ENCODE peak calls at places on chromosomes 1 and 21, in four cellular contexts. S is amniotic stem cell, Y is bronchial epithelial cell, Q is hepatic stellate cell. G is an unnamed sample.

GRCh38 chr1:18091660-18092446 is 15.7 kb upstream of the IGSF21 start:
- DNase-seq in S (no peak), Y (peak), Q (peak), G (no peak)

GRCh38 chr1:1089731-1090423 is 15.8 kb upstream of the RNF223 start:
- DNase-seq in S (no peak), Y (no peak), Q (no peak), G (no peak)

GRCh38 chr1:24600551-24600950 is 42.6 kb upstream of the SRRM1 start:
- DNase-seq in S (no peak), Y (no peak), Q (no peak), G (no peak)

GRCh38 chr1:193019442-193020026 is 39.6 kb downstream of the UCHL5 start:
- DNase-seq in S (peak), Y (peak), Q (peak), G (no peak)

GRCh38 chr1:43447891-43448708 is 5.6 kb downstream of the HYI start:
- DNase-seq in S (no peak), Y (no peak), Q (no peak), G (no peak)

GRCh38 chr1:151985270-151985669 is 8.4 kb downstream of the S100A10 start:
- DNase-seq in S (no peak), Y (no peak), Q (no peak), G (no peak)

GRCh38 chr1:32894681-32895080 is 6.5 kb downstream of the TMEM54 start:
- DNase-seq in S (no peak), Y (no peak), Q (no peak), G (no peak)

GRCh38 chr1:198663996-198664789 is 25.4 kb downstream of the PTPRC start:
- DNase-seq in S (no peak), Y (no peak), Q (no peak), G (no peak)

GRCh38 chr1:106793686-106794085 is 262.8 kb upstream of the PRMT6 start:
- DNase-seq in S (no peak), Y (no peak), Q (no peak), G (no peak)

GRCh38 chr21:44870748-44871495 is 2.6 kb downstream of the PTTG1IP start:
- DNase-seq in S (no peak), Y (peak), Q (no peak), G (no peak)

GRCh38 chr1:46340404-46341221 is at the start of gene NSUN4:
- DNase-seq in S (peak), Y (peak), Q (peak), G (peak)

GRCh38 chr1:64917328-64917861 is 49.0 kb downstream of the JAK1 start:
- DNase-seq in S (peak), Y (peak), Q (peak), G (no peak)

GRCh38 chr1:154501423-154502065 is 475 bp upstream of the TDRD10 start:
- DNase-seq in S (no peak), Y (no peak), Q (no peak), G (no peak)

GRCh38 chr1:200776949-200777348 is 38.3 kb downstream of the CAMSAP2 start:
- DNase-seq in S (no peak), Y (no peak), Q (no peak), G (no peak)

GRCh38 chr1:21823206-21823979 is 11.3 kb downstream of the LDLRAD2 start:
- DNase-seq in S (no peak), Y (no peak), Q (no peak), G (no peak)

GRCh38 chr1:25710583-25711347 is 89.2 kb upstream of the SELENON start:
- DNase-seq in S (no peak), Y (no peak), Q (no peak), G (no peak)

GRCh38 chr1:59703226-59703917 is 111.4 kb upstream of the HOOK1 start:
- DNase-seq in S (no peak), Y (peak), Q (peak), G (no peak)

GRCh38 chr1:6101826-6102225 is 56.1 kb downstream of the KCNAB2 start:
- DNase-seq in S (no peak), Y (no peak), Q (no peak), G (no peak)

GRCh38 chr21:44377922-44378645 is 24.7 kb downstream of the TRPM2 start:
- DNase-seq in S (no peak), Y (no peak), Q (no peak), G (no peak)

GRCh38 chr21:44664691-44665090 is 2.0 kb downstream of the KRTAP12-2 start:
- DNase-seq in S (no peak), Y (no peak), Q (no peak), G (no peak)

GRCh38 chr1:228337031-228337564 is 69.5 kb downstream of the TRIM11 start:
- DNase-seq in S (no peak), Y (no peak), Q (no peak), G (no peak)

GRCh38 chr21:42732033-42732410 is 78.6 kb downstream of the PDE9A start:
- DNase-seq in S (no peak), Y (no peak), Q (no peak), G (no peak)

GRCh38 chr1:16075337-16076002 is 2.0 kb upstream of the FAM131C start:
- DNase-seq in S (no peak), Y (peak), Q (peak), G (no peak)

GRCh38 chr1:16174886-16175598 is 19.2 kb upstream of the EPHA2 start:
- DNase-seq in S (no peak), Y (no peak), Q (no peak), G (no peak)

GRCh38 chr1:108624069-108624468 is 36.8 kb downstream of the HENMT1 start:
- DNase-seq in S (no peak), Y (no peak), Q (no peak), G (no peak)

GRCh38 chr1:111290640-111291039 is at the start of gene CHIA:
- DNase-seq in S (no peak), Y (no peak), Q (no peak), G (no peak)

GRCh38 chr1:92933459-92933858 is 27.8 kb downstream of the DIPK1A start:
- DNase-seq in S (no peak), Y (peak), Q (no peak), G (no peak)

G was measured in stimulated activated CD4-positive, alpha-beta T cell treated with anti-CD3 and anti-CD28 coated beads, Interleukin-4, amount 100 ng/mL, for 48 hours.